ENCODE peak calls at places on chromosomes 3 and 15, in nine cellular contexts. D is Peyer's patch; I is stomach; P is activated CD4-positive, alpha-beta memory T cell treated with anti-CD3 and anti-CD28 coated beads, Interleukin-2, amount 10 ng/mL, durations not matched to agents 7 days and 5 days; K is kidney epithelial cell; H is GF-D8; E is T47D; M is ureter; Y is BE2C. O is an unnamed sample.
A peak's percentile ranks its signal among the peaks of the same experiment; 100 is the strongest.

GRCh38 chr3:16884748-16885587 is at the start of gene PLCL2:
- DNase-seq in D (peak; percentile 61), I (peak; percentile 50), P (peak; percentile 73), K (no peak), H (no peak), E (peak; percentile 28), M (peak; percentile 50), Y (peak; percentile 34), O (no peak)

GRCh38 chr3:138381950-138382715 is 33.8 kb downstream of the MRAS start:
- DNase-seq in D (peak; percentile 20), I (peak; percentile 28), P (no peak), K (peak; percentile 21), H (no peak), E (no peak), M (peak; percentile 71), Y (no peak), O (peak; percentile 63)

GRCh38 chr15:65379986-65380385 is 2.2 kb upstream of the IGDCC3 start:
- DNase-seq in D (no peak), I (no peak), P (no peak), K (no peak), H (no peak), E (no peak), M (no peak), Y (no peak), O (no peak)

GRCh38 chr3:34864011-34864410 is 775.3 kb upstream of the ARPP21 start:
- DNase-seq in D (no peak), I (no peak), P (no peak), K (no peak), H (no peak), E (no peak), M (no peak), Y (no peak), O (no peak)

GRCh38 chr15:77454265-77454664 is 33.6 kb downstream of the HMG20A start:
- DNase-seq in D (no peak), I (no peak), P (no peak), K (no peak), H (no peak), E (no peak), M (no peak), Y (no peak), O (no peak)

GRCh38 chr3:129985113-129985512 is 10.6 kb downstream of the TRH start:
- DNase-seq in D (no peak), I (no peak), P (no peak), K (no peak), H (no peak), E (no peak), M (no peak), Y (peak; percentile 45), O (no peak)

GRCh38 chr15:39624806-39625205 is 43.9 kb downstream of the THBS1 start:
- DNase-seq in D (peak; percentile 34), I (peak; percentile 39), P (peak; percentile 88), K (peak; percentile 50), H (no peak), E (no peak), M (peak; percentile 66), Y (no peak), O (peak; percentile 64)

GRCh38 chr15:25727116-25727515 is 136.0 kb downstream of the ATP10A start:
- DNase-seq in D (no peak), I (peak; percentile 25), P (peak; percentile 12), K (no peak), H (no peak), E (no peak), M (peak; percentile 9), Y (no peak), O (no peak)

GRCh38 chr3:111584724-111585123 is 10.4 kb downstream of the ZBED2 start:
- DNase-seq in D (no peak), I (no peak), P (no peak), K (no peak), H (no peak), E (no peak), M (no peak), Y (no peak), O (no peak)

GRCh38 chr3:54159917-54160316 is 37.6 kb downstream of the CACNA2D3 start:
- DNase-seq in D (no peak), I (no peak), P (no peak), K (no peak), H (no peak), E (no peak), M (no peak), Y (no peak), O (no peak)

GRCh38 chr3:106631378-106632083 is 745.7 kb upstream of the CCDC54 start:
- DNase-seq in D (no peak), I (no peak), P (no peak), K (no peak), H (no peak), E (no peak), M (no peak), Y (no peak), O (no peak)

GRCh38 chr3:155147588-155147987 is 67.5 kb downstream of the MME start:
- DNase-seq in D (no peak), I (no peak), P (no peak), K (no peak), H (no peak), E (no peak), M (no peak), Y (no peak), O (no peak)

GRCh38 chr3:54856271-54856670 is 71.6 kb downstream of the LRTM1 start:
- DNase-seq in D (no peak), I (no peak), P (no peak), K (no peak), H (no peak), E (no peak), M (no peak), Y (no peak), O (no peak)

GRCh38 chr3:101179637-101180036 is 140.7 kb downstream of the IMPG2 start:
- DNase-seq in D (no peak), I (no peak), P (no peak), K (no peak), H (no peak), E (no peak), M (no peak), Y (peak; percentile 9), O (no peak)

GRCh38 chr3:197468866-197469382 is 86.8 kb downstream of the BDH1 start:
- DNase-seq in D (no peak), I (peak; percentile 33), P (no peak), K (no peak), H (no peak), E (no peak), M (no peak), Y (no peak), O (peak; percentile 61)

GRCh38 chr3:126081618-126082333 is 2.1 kb downstream of the SLC41A3 start:
- DNase-seq in D (no peak), I (peak; percentile 38), P (no peak), K (no peak), H (no peak), E (peak; percentile 33), M (peak; percentile 70), Y (peak; percentile 59), O (peak; percentile 58)

GRCh38 chr15:88276821-88277220 is 20.3 kb upstream of the NTRK3 start:
- DNase-seq in D (no peak), I (no peak), P (no peak), K (no peak), H (no peak), E (no peak), M (no peak), Y (no peak), O (no peak)

GRCh38 chr3:141738636-141739363 is 702 bp downstream of the RNF7 start:
- DNase-seq in D (no peak), I (no peak), P (no peak), K (no peak), H (no peak), E (no peak), M (no peak), Y (no peak), O (no peak)

GRCh38 chr15:26628879-26629529 is 143.9 kb downstream of the GABRB3 start:
- DNase-seq in D (no peak), I (peak; percentile 56), P (peak; percentile 17), K (no peak), H (no peak), E (no peak), M (peak; percentile 78), Y (peak; percentile 13), O (peak; percentile 43)

GRCh38 chr3:64267774-64268604 is 42.7 kb upstream of the PRICKLE2 start:
- DNase-seq in D (no peak), I (peak; percentile 45), P (no peak), K (no peak), H (no peak), E (peak; percentile 76), M (peak; percentile 71), Y (no peak), O (peak; percentile 61)

GRCh38 chr3:10196389-10197052 is 31.8 kb downstream of the IRAK2 start:
- DNase-seq in D (peak; percentile 54), I (no peak), P (no peak), K (no peak), H (no peak), E (no peak), M (no peak), Y (no peak), O (no peak)

GRCh38 chr3:61936344-61936937 is 375.1 kb downstream of the PTPRG start:
- DNase-seq in D (peak; percentile 18), I (no peak), P (no peak), K (no peak), H (no peak), E (no peak), M (no peak), Y (peak; percentile 58), O (no peak)